ENCODE peak calls at places on chromosomes 12 and 14, in ten cellular contexts. X is GM12878; V is NT2/D1; R is psoas muscle; E is HCT116; T is CD8-positive, alpha-beta memory T cell; C is stomach; U is small intestine; K is transverse colon; S is ovary. H is an unnamed sample.

GRCh38 chr14:51087024-51087423 is 7.9 kb downstream of the TRIM9 start:
- DNase-seq in X (no peak), E (peak; percentile 72), U (peak; percentile 9), K (peak; percentile 83), T (no peak), V (no peak), C (no peak), R (no peak), S (no peak), H (no peak)

GRCh38 chr14:102994689-102995088 is 62.7 kb downstream of the CDC42BPB start:
- DNase-seq in R (no peak), X (no peak), U (peak; percentile 73), T (no peak), S (no peak), K (peak; percentile 51), C (no peak), E (no peak), V (no peak), H (no peak)

GRCh38 chr14:60753264-60754126 is 18.9 kb downstream of the MNAT1 start:
- DNase-seq in U (peak; percentile 70), C (no peak), S (no peak), T (peak; percentile 32), X (peak; percentile 87), K (peak; percentile 8), V (no peak), E (no peak), R (no peak), H (no peak)

GRCh38 chr14:106738075-106738474 is 1211.7 kb downstream of the TMEM121 start:
- DNase-seq in U (no peak), E (no peak), X (no peak), S (no peak), C (no peak), T (no peak), K (no peak), R (no peak), V (no peak), H (no peak)

GRCh38 chr12:110073049-110073831 is 24.9 kb upstream of the C12orf76 start:
- DNase-seq in S (no peak), R (peak; percentile 37), K (peak; percentile 33), X (no peak), C (no peak), U (no peak), T (no peak), E (no peak), V (no peak), H (peak; percentile 72)

GRCh38 chr12:121451931-121452330 is 52.0 kb downstream of the RNF34 start:
- DNase-seq in S (no peak), R (no peak), U (peak; percentile 89), K (peak; percentile 59), X (no peak), E (no peak), C (no peak), V (no peak), T (no peak), H (no peak)

GRCh38 chr14:50023671-50024490 is 92.5 kb downstream of the VCPKMT start:
- DNase-seq in S (no peak), X (no peak), R (no peak), C (no peak), T (no peak), V (no peak), E (no peak), K (no peak), U (no peak), H (no peak)

GRCh38 chr14:102544034-102544744 is 34.6 kb upstream of the ANKRD9 start:
- DNase-seq in V (no peak), S (no peak), R (no peak), X (no peak), U (no peak), T (no peak), E (no peak), K (no peak), C (no peak), H (no peak)

GRCh38 chr12:61009167-61009566 is 1251.0 kb upstream of the USP15 start:
- DNase-seq in V (no peak), E (no peak), X (no peak), T (no peak), K (no peak), C (no peak), S (no peak), R (no peak), U (no peak), H (no peak)

GRCh38 chr14:89207925-89208328 is 209.1 kb downstream of the FOXN3 start:
- DNase-seq in S (no peak), E (no peak), X (peak; percentile 17), T (no peak), R (no peak), C (no peak), K (no peak), U (no peak), V (no peak), H (no peak)

GRCh38 chr12:56256326-56256960 is 1.7 kb downstream of the ANKRD52 start:
- DNase-seq in K (no peak), T (no peak), S (no peak), C (no peak), U (no peak), E (no peak), V (no peak), R (peak; percentile 74), X (no peak), H (no peak)

GRCh38 chr12:24997970-24998582 is 49.2 kb upstream of the BCAT1 start:
- DNase-seq in V (no peak), C (no peak), T (no peak), X (peak; percentile 92), U (no peak), K (no peak), E (no peak), R (no peak), S (no peak), H (no peak)

GRCh38 chr14:59919582-59920377 is at the start of gene LRRC9:
- DNase-seq in V (peak; percentile 85), E (no peak), K (peak; percentile 14), X (no peak), R (peak; percentile 9), U (peak; percentile 27), T (no peak), S (peak; percentile 23), C (no peak), H (peak; percentile 26)

GRCh38 chr12:49917126-49917787 is 13.6 kb upstream of the FAIM2 start:
- DNase-seq in X (no peak), E (no peak), T (no peak), U (no peak), R (no peak), K (no peak), C (no peak), S (no peak), V (no peak), H (no peak)

GRCh38 chr12:108375986-108376663 is 37.0 kb upstream of the CMKLR1 start:
- DNase-seq in X (no peak), S (no peak), E (no peak), U (no peak), R (no peak), V (no peak), T (no peak), K (no peak), C (no peak), H (no peak)

GRCh38 chr14:25340882-25341281 is 290.9 kb upstream of the STXBP6 start:
- DNase-seq in R (no peak), E (no peak), X (no peak), U (no peak), K (no peak), S (no peak), V (no peak), T (no peak), C (no peak), H (no peak)

GRCh38 chr12:50211392-50212070 is 44.4 kb upstream of the CERS5 start:
- DNase-seq in C (no peak), E (no peak), S (no peak), X (no peak), T (no peak), K (no peak), U (no peak), R (no peak), V (no peak), H (no peak)

GRCh38 chr14:38339704-38340103 is 83.8 kb upstream of the CLEC14A start:
- DNase-seq in U (no peak), C (no peak), R (no peak), T (no peak), E (no peak), K (no peak), S (no peak), X (no peak), V (no peak), H (no peak)

DNA sequence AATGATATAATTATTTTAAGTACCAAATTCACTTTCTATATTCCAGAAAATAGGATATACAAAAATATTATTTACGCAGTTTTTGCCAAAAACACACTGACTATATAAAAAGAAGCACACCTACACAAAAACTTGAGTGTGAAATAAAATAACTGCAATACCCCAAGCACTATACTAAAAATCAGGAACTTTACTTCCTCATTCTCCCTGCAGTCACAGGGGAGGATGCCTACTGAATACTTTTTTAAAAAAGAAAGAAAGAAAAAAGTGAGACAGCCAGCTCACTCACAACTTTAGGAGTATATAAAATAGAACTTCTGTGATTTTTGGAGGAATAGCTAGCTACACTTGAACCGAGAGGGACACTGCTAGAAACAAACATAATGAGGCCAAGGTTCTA is 12.2 kb downstream of the RPS6KA5 start:
- DNase-seq in E (no peak), X (no peak), R (no peak), V (no peak), K (no peak), U (no peak), S (no peak), T (no peak), C (no peak), H (no peak)
- H3K4me1 ChIP-seq in E (no peaks in the 10 kb centered on the region), X (no peaks in the 10 kb centered on the region), R (peaks cover 7% of the 10 kb centered on the region), V (no peaks in the 10 kb centered on the region), K (peaks cover 3% of the 10 kb centered on the region), U (no peaks in the 10 kb centered on the region), S (no peaks in the 10 kb centered on the region), T (peaks cover 20% of the 10 kb centered on the region), C (peaks cover 34% of the 10 kb centered on the region), H (no peaks in the 10 kb centered on the region)

GRCh38 chr14:67964391-67964812 is 144.8 kb downstream of the RAD51B start:
- DNase-seq in C (no peak), V (no peak), K (no peak), T (no peak), X (no peak), R (no peak), E (no peak), U (peak; percentile 74), S (no peak), H (no peak)
- H3K4me3 ChIP-seq in C (peak overlapping the region; percentile 8), V (no peak overlapping the region), K (no peak overlapping the region), T (no peak overlapping the region), X (no peak overlapping the region), R (no peak overlapping the region), E (no peak overlapping the region), U (no peak overlapping the region), S (peak overlapping the region; percentile 18), H (peak overlapping the region; percentile 42)

GRCh38 chr14:101151226-101151929 is 247.9 kb upstream of the RTL1 start:
- DNase-seq in E (peak; percentile 22), T (no peak), S (no peak), X (no peak), V (no peak), R (no peak), K (no peak), C (no peak), U (no peak), H (no peak)
- H3K27me3 ChIP-seq in E (no peaks in the 10 kb centered on the region), T (no peaks in the 10 kb centered on the region), S (no peaks in the 10 kb centered on the region), X (no peaks in the 10 kb centered on the region), V (no peaks in the 10 kb centered on the region), R (peaks cover 8% of the 10 kb centered on the region), K (peaks cover 8% of the 10 kb centered on the region), C (peaks cover 10% of the 10 kb centered on the region), U (no peaks in the 10 kb centered on the region), H (no peaks in the 10 kb centered on the region)

DNA sequence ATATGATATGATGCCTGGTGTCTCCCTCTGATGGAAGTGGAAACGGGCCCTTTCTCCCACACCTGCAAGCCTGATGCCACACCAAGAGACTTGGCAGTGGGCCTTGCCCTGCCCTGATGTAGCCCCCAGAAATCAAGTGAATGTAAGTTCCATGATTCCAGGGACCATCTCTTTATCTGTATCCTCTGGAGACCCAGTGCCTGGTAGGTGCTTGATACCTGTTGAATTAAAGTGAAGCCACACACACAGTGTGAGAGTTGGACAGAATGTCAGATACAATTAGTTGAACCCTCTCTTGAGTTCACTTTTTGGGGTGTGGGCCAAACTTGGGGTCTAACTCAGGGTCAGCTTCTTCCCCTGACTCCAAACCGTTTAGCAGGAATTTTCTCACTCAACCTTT is 4.8 kb upstream of the RAB35 start:
- DNase-seq in E (no peak), V (no peak), U (no peak), K (no peak), S (no peak), C (no peak), T (no peak), R (no peak), X (no peak), H (no peak)
- H3K4me1 ChIP-seq in E (peaks cover 11% of the 10 kb centered on the region), V (peaks cover 6% of the 10 kb centered on the region), U (peaks cover 10% of the 10 kb centered on the region), K (peaks cover 17% of the 10 kb centered on the region), S (peaks cover 4% of the 10 kb centered on the region), C (peaks cover 39% of the 10 kb centered on the region), T (peaks cover 56% of the 10 kb centered on the region), R (peaks cover 25% of the 10 kb centered on the region), X (peaks cover 49% of the 10 kb centered on the region), H (peaks cover 7% of the 10 kb centered on the region)

H was measured in right cardiac atrium.